ENCODE peak calls at places on chromosome 5, in ten cellular contexts. H is DMS153; A is endothelial cell; B is GM06990; E is erythroblast; K is activated CD8-positive, alpha-beta memory T cell treated with anti-CD3 and anti-CD28 coated beads for 4 hours; Q is left cardiac atrium; R is amniotic epithelial cell; J is EL; D is H54. Y is an unnamed sample.

GRCh38 chr5:135456238-135457099 is 4.3 kb upstream of the TIFAB start:
- DNase-seq in A (no peak), K (no peak), D (peak), J (peak), Q (peak), H (no peak), B (no peak), R (peak), E (peak), Y (peak)

GRCh38 chr5:56871755-56872154 is 37.6 kb upstream of the SETD9 start:
- DNase-seq in A (no peak), E (no peak), B (no peak), H (no peak), Q (no peak), K (no peak), J (no peak), D (no peak), R (no peak), Y (no peak)

GRCh38 chr5:53123702-53124101 is 14.1 kb upstream of the MOCS2 start:
- DNase-seq in A (no peak), E (no peak), J (peak), Q (no peak), K (no peak), D (no peak), R (peak), B (no peak), H (no peak), Y (no peak)

GRCh38 chr5:128596071-128596470 is 58.0 kb upstream of the FBN2 start:
- DNase-seq in J (peak), R (peak), K (no peak), D (no peak), E (no peak), Q (no peak), A (no peak), B (no peak), H (no peak), Y (no peak)

GRCh38 chr5:64273276-64273675 is 107.6 kb downstream of the RNF180 start:
- DNase-seq in J (no peak), R (peak), B (no peak), D (no peak), K (no peak), A (no peak), E (no peak), Q (no peak), H (no peak), Y (no peak)

GRCh38 chr5:155434681-155435080 is 421.1 kb downstream of the KIF4B start:
- DNase-seq in D (no peak), E (no peak), J (no peak), Q (no peak), H (no peak), A (no peak), B (no peak), R (no peak), K (no peak), Y (no peak)

GRCh38 chr5:95958308-95959014 is 3.2 kb downstream of the ELL2 start:
- DNase-seq in K (no peak), R (no peak), D (peak), H (no peak), B (no peak), Q (no peak), A (no peak), E (peak), J (peak), Y (peak)

GRCh38 chr5:151648988-151649387 is 37.7 kb downstream of the SPARC start:
- DNase-seq in J (no peak), R (no peak), Q (no peak), H (no peak), E (no peak), K (no peak), B (no peak), A (no peak), D (no peak), Y (no peak)

GRCh38 chr5:177995691-177996595 is at the start of gene PROP1:
- DNase-seq in R (no peak), B (no peak), D (no peak), A (no peak), K (no peak), E (no peak), H (no peak), J (no peak), Q (no peak), Y (no peak)

GRCh38 chr5:65928341-65928752 is 2.0 kb downstream of the ERBIN start:
- DNase-seq in K (no peak), Q (no peak), A (no peak), R (no peak), J (no peak), H (no peak), B (no peak), E (peak), D (no peak), Y (no peak)

Y was measured in NCI-H226.